ENCODE peak calls at places on chromosomes 11 and 22, in four cellular contexts. One of them, this sample, is unnamed.
A peak's percentile ranks its signal among the peaks of the same experiment; 100 is the strongest.

GRCh38 chr11:85783758-85784157 is 27.2 kb downstream of the SYTL2 start:
- DNase-seq in GM23338: no peak
- DNase-seq in cerebellum: peak; percentile 62
- DNase-seq in lower leg skin: no peak
- DNase-seq in this sample: no peak

GRCh38 chr11:88313441-88313840 is 24.1 kb downstream of the CTSC start:
- DNase-seq in GM23338: no peak
- DNase-seq in cerebellum: no peak
- DNase-seq in lower leg skin: no peak
- DNase-seq in this sample: no peak

GRCh38 chr11:2693271-2693833 is 6.4 kb downstream of the KCNQ1OT1 start:
- DNase-seq in GM23338: peak; percentile 98
- DNase-seq in cerebellum: no peak
- DNase-seq in lower leg skin: peak; percentile 69
- DNase-seq in this sample: peak; percentile 98

GRCh38 chr11:132911186-132911585 is 621.1 kb downstream of the OPCML start:
- DNase-seq in GM23338: no peak
- DNase-seq in cerebellum: no peak
- DNase-seq in lower leg skin: no peak
- DNase-seq in this sample: no peak

GRCh38 chr11:117442869-117443239 is 115.2 kb downstream of the CEP164 start:
- DNase-seq in GM23338: no peak
- DNase-seq in cerebellum: no peak
- DNase-seq in lower leg skin: no peak
- DNase-seq in this sample: no peak

GRCh38 chr22:49646876-49647275 is 180.8 kb downstream of the BRD1 start:
- DNase-seq in GM23338: no peak
- DNase-seq in cerebellum: no peak
- DNase-seq in lower leg skin: no peak
- DNase-seq in this sample: no peak

GRCh38 chr22:43346521-43346929 is 3.4 kb upstream of the SCUBE1 start:
- DNase-seq in GM23338: peak; percentile 85
- DNase-seq in cerebellum: peak; percentile 38
- DNase-seq in lower leg skin: peak; percentile 90
- DNase-seq in this sample: peak; percentile 94

GRCh38 chr11:2593393-2593950 is 106.3 kb downstream of the KCNQ1OT1 start:
- DNase-seq in GM23338: no peak
- DNase-seq in cerebellum: no peak
- DNase-seq in lower leg skin: no peak
- DNase-seq in this sample: no peak

GRCh38 chr22:31753005-31753633 is 700 bp upstream of the DEPDC5 start:
- DNase-seq in GM23338: peak; percentile 88
- DNase-seq in cerebellum: peak; percentile 32
- DNase-seq in lower leg skin: peak; percentile 87
- DNase-seq in this sample: peak; percentile 94

GRCh38 chr22:49192857-49193250 is 634.8 kb downstream of the BRD1 start:
- DNase-seq in GM23338: no peak
- DNase-seq in cerebellum: no peak
- DNase-seq in lower leg skin: no peak
- DNase-seq in this sample: no peak

GRCh38 chr11:47538741-47539575 is 14.0 kb downstream of the CELF1 start:
- DNase-seq in GM23338: no peak
- DNase-seq in cerebellum: no peak
- DNase-seq in lower leg skin: no peak
- DNase-seq in this sample: no peak

GRCh38 chr22:45246060-45246985 is 5.6 kb upstream of the KIAA0930 start:
- DNase-seq in GM23338: no peak
- DNase-seq in cerebellum: no peak
- DNase-seq in lower leg skin: peak; percentile 93
- DNase-seq in this sample: peak; percentile 70

GRCh38 chr22:36775589-36775965 is 342 bp downstream of the IFT27 start:
- DNase-seq in GM23338: peak; percentile 45
- DNase-seq in cerebellum: peak; percentile 47
- DNase-seq in lower leg skin: peak; percentile 89
- DNase-seq in this sample: peak; percentile 72

GRCh38 chr22:49515486-49515885 is 312.2 kb downstream of the BRD1 start:
- DNase-seq in GM23338: no peak
- DNase-seq in cerebellum: no peak
- DNase-seq in lower leg skin: peak; percentile 42
- DNase-seq in this sample: peak; percentile 49